ENCODE peak calls at places on chromosomes 3 and 15, in four cellular contexts. J is AG10803; M is CD8-positive, alpha-beta T cell; G is left ventricle myocardium inferior. E is an unnamed sample.

GRCh38 chr3:94069242-94069813 is 6.5 kb downstream of the NSUN3 start:
- DNase-seq in J (peak), M (no peak), G (no peak), E (peak)

GRCh38 chr15:92463826-92464225 is 70.1 kb downstream of the ST8SIA2 start:
- DNase-seq in J (peak), M (no peak), G (no peak), E (no peak)

GRCh38 chr3:65883614-65884013 is 155.1 kb downstream of the MAGI1 start:
- DNase-seq in J (no peak), M (no peak), G (no peak), E (no peak)

GRCh38 chr3:10384541-10385360 is 63.8 kb upstream of the SEC13 start:
- DNase-seq in J (no peak), M (no peak), G (no peak), E (no peak)

GRCh38 chr15:99118801-99119546 is 14.1 kb downstream of the SYNM start:
- DNase-seq in J (no peak), M (no peak), G (peak), E (no peak)

GRCh38 chr3:131218196-131218595 is 163.4 kb upstream of the NUDT16 start:
- DNase-seq in J (peak), M (no peak), G (no peak), E (no peak)

GRCh38 chr3:25284249-25284648 is 143.8 kb upstream of the RARB start:
- DNase-seq in J (no peak), M (no peak), G (no peak), E (no peak)

GRCh38 chr3:88912294-88913014 is 195.0 kb upstream of the EPHA3 start:
- DNase-seq in J (no peak), M (no peak), G (no peak), E (no peak)

GRCh38 chr3:186456636-186457265 is 87.4 kb downstream of the CRYGS start:
- DNase-seq in J (no peak), M (no peak), G (no peak), E (no peak)

GRCh38 chr15:63052961-63053698 is 10.6 kb downstream of the TPM1 start:
- DNase-seq in J (peak), M (no peak), G (peak), E (no peak)

GRCh38 chr3:52484680-52485461 is 10.3 kb upstream of the STAB1 start:
- DNase-seq in J (no peak), M (no peak), G (no peak), E (no peak)

GRCh38 chr3:161274691-161275298 is 53.7 kb downstream of the NMD3 start:
- DNase-seq in J (peak), M (no peak), G (no peak), E (no peak)

DNA sequence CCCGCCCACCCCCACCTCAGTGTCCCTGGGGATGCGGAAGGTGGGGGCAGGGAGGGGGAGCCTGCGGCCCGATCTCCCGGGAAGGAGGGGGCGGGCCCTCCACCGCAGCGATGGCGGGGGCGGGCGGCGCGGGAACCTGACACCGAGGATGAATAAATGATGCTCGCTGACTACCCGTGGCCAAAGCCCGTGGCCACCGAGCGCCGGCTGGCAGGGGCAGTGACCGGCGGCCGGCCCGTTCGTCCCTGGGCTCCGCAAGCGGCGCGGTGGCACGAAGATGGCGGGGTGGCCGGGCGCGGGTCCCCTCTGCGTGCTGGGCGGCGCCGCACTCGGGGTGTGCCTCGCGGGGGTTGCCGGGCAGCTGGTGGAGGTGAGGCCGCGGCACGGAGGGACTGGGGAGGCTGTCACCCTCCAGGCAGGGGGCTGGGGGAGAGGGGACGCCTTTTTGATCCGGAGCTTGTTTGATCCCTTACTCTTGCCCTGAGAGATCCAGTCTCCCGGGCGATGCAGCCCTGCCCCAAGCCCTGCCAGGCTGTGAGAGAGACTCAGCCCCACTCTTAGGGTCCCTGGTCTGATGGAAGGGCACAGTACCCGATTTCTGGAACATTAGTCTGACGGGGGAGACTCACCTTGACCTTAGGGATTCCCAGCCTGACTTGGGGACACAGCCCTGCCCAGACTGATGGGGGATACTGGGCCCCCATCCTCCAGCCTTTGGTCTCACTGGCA is at the start of gene TMIE:
- DNase-seq in J (no peak), M (no peak), G (no peak), E (no peak)
- H3K4me3 ChIP-seq in J (no peak), M (no peak), G (peak), E (no peak)

DNA sequence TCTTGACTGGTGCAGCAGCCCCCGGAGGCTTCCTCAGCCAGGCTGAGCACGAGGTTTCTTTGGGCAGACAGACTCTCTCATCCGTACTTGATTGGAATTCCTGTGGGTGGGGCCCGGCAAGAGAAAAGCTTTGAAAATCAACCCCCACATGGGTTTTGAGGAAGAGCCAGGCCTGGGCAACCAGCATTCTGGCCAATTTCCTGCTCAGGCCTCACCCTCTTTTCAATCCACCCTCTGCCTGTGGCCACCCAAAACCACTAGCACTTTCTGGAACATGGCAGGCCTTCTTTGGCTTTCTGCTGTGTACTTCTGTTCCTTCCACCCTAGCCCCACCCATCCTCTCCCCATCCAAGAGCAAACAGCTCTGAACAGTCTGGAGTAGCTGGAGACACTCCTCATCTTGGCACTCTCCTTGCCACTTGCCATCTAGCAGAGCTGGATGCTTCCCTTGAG is 5.9 kb downstream of the MYO5C start:
- DNase-seq in J (no peak), M (no peak), G (no peak), E (no peak)
- H3K4me3 ChIP-seq in J (no peak), M (no peak), G (no peak), E (no peak)

GRCh38 chr15:101168463-101168824 is 83.4 kb downstream of the CHSY1 start:
- DNase-seq in J (peak), M (no peak), G (peak), E (no peak)

GRCh38 chr15:101167791-101168462 is 83.9 kb downstream of the CHSY1 start:
- DNase-seq in J (peak), M (peak), G (peak), E (no peak)

GRCh38 chr15:101168898-101169297 is 83.0 kb downstream of the CHSY1 start:
- DNase-seq in J (no peak), M (no peak), G (no peak), E (no peak)

GRCh38 chr15:101165905-101166471 is 85.9 kb downstream of the CHSY1 start:
- DNase-seq in J (no peak), M (no peak), G (no peak), E (no peak)

GRCh38 chr15:101167366-101167790 is 84.5 kb downstream of the CHSY1 start:
- DNase-seq in J (no peak), M (no peak), G (no peak), E (no peak)
- H3K4me3 ChIP-seq in J (no peak), M (no peak), G (peak), E (no peak)

DNA sequence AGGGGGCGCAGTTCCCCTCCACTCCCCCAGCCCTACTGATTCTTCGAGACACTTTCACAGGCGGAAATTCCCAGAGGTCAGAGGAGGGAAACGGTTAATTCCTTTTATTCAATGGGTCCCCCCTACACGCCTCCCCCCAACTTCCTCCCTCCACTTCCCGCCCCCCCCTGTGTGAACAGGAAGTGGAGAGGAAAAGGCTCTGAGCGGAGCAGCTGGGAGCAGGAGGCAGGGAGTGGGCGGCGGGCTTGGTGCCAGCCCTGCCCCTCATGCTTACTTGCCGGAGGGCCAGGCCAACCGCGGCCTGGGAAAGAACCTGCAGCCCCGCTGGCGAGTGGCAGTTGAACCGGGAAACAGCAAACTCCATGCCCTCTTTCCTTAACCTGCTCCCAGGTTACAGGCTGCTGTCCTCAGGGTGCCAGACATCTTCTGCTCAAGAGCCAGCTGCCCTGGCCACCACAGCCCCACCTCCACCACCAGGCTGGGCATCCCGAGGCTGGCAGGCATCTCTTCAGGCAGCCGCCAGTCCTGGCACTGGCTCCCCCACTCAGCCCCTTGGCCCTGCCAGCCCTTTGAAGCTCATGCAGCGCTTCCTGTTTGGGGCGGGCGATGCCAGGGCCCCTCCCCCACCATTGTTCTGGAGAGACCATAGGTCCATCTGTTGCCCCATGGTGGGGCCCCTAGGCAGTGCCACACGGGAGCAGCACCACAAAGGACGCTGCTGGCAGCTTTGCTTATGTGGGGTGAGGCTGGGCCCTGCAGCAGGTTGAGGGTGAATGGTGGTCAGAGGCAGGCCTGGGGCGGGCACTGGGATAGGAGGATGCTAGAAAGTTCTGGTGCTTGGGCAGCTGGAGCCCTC is 12.9 kb downstream of the VPS18 start:
- DNase-seq in J (no peak), M (peak), G (peak), E (peak)
- H3K4me3 ChIP-seq in J (peak), M (peak), G (peak), E (peak)

DNA sequence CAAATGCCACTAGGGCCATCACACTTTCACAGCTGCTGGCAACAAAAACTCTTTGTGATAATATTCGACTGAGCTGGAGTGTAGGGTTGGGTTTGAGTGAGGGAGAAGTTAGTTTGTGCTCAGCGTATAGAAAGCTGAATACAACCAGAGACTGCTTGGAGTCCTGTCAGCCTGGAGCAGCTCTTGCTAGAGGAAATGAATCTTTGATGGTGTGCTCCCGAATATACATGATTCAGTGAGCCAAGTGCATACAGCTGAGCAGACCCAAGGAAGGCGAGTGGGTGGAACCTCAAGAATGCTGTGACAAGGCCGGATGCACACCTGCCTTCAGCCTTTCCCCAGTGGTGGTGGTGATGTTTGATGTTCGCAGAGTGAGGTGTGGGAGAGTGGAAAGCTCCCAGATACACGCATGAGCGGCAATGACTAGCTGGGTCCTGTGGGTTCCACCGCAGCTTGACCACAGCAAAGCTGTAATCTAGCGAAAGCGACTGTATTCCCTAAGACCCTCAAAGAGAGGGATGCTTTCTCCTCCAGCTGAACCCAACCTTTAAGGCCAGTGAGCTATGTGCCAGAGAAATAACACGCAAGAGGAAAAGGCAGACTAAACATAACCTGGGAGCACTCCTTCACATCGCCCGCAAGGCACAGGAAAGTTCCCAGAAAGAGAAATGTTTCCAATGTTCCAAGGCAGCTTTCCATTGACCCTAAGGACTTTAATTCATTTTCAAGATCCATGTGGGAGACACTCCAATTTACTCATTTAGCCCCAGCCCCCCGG is 1.2 kb downstream of the ARHGEF3 start:
- DNase-seq in J (no peak), M (peak), G (no peak), E (peak)
- H3K4me3 ChIP-seq in J (peak), M (peak), G (peak), E (peak)

DNA sequence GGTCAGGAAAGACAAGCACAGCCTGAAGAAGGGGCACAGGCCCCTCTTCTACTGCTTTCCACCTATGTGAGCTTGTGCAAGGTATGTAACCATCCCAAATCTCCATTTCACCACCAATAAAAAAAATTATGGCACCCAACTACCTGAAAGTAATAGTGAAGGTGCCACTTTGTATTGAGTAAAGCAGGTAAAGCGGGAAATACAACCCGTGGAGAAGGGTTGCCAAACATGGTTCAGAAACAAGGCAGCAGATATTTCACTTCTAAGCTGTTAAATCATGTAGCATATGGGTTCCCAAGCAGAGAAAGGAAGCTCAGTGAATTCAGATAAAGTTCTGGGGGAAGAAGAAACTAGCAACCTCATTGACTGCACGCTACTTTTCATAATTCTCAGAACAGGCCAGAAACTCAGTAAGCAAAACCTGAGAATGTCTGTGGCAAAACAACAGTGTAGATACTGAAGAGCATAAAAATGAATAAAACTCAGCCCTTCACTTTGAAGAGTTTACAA is 4.1 kb downstream of the PLOD2 start:
- DNase-seq in J (no peak), M (no peak), G (no peak), E (no peak)
- H3K4me3 ChIP-seq in J (peak), M (no peak), G (peak), E (no peak)

GRCh38 chr15:39979606-39980005 is 45.7 kb downstream of the EIF2AK4 start:
- DNase-seq in J (no peak), M (no peak), G (no peak), E (no peak)
- H3K4me3 ChIP-seq in J (no peak), M (no peak), G (no peak), E (no peak)

GRCh38 chr3:62373215-62373614 is at the start of gene FEZF2:
- DNase-seq in J (no peak), M (no peak), G (no peak), E (no peak)
- H3K4me3 ChIP-seq in J (peak), M (no peak), G (peak), E (no peak)

DNA sequence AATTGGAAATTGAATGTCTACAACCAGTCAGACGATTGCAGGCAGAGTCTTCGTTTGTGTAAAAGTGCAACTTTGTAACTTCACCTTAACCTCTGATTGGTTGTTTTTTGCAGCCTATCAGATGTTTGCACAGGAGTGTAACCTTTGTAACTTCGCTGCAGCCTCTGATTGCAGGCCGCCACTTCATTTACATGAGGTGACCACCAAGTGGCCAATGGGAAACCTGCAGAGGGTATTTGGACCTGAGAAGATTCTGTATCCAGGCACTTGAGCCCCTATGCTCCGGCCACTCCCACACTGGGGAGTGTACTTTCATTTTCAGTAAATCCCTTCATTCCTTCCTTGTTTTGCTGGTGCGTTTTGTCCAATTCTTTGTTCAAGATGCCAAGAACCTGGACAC is 68.1 kb upstream of the PFN2 start:
- DNase-seq in J (no peak), M (no peak), G (no peak), E (no peak)
- H3K4me3 ChIP-seq in J (no peak), M (no peak), G (no peak), E (no peak)

GRCh38 chr3:134368751-134369105 is 5.5 kb downstream of the AMOTL2 start:
- DNase-seq in J (peak), M (no peak), G (no peak), E (no peak)

GRCh38 chr3:134370611-134371451 is 3.4 kb downstream of the AMOTL2 start:
- DNase-seq in J (peak), M (no peak), G (no peak), E (no peak)

GRCh38 chr3:134369231-134369741 is 5.0 kb downstream of the AMOTL2 start:
- DNase-seq in J (peak), M (no peak), G (no peak), E (no peak)

GRCh38 chr3:134371542-134372324 is 2.5 kb downstream of the AMOTL2 start:
- DNase-seq in J (peak), M (no peak), G (no peak), E (no peak)

GRCh38 chr3:134369861-134370596 is 4.2 kb downstream of the AMOTL2 start:
- DNase-seq in J (peak), M (no peak), G (no peak), E (no peak)
- H3K4me3 ChIP-seq in J (peak), M (no peak), G (peak), E (no peak)